ENCODE peak calls at places on chromosomes 6 and 20, in nine cellular contexts. I, Y, M, H, R, L, D, Z and N are unnamed samples.

GRCh38 chr6:8180327-8181161 is 78.2 kb upstream of the EEF1E1 start:
- DNase-seq in D (peak), L (peak), M (peak), Z (peak), R (peak), Y (peak), I (peak), H (no peak), N (peak)

GRCh38 chr6:1485678-1486077 is 96.3 kb downstream of the FOXF2 start:
- DNase-seq in Z (no peak), R (no peak), H (no peak), M (peak), Y (peak), D (peak), I (peak), L (peak), N (no peak)

GRCh38 chr6:134138226-134138975 is 86.0 kb upstream of the SLC2A12 start:
- DNase-seq in D (no peak), L (no peak), M (no peak), Z (no peak), Y (peak), R (no peak), H (no peak), I (no peak), N (no peak)

GRCh38 chr6:146884728-146885127 is 286.0 kb downstream of the ADGB start:
- DNase-seq in I (no peak), D (peak), R (no peak), L (no peak), M (no peak), Z (no peak), H (no peak), Y (no peak), N (no peak)

GRCh38 chr6:68279793-68280557 is 355.1 kb upstream of the ADGRB3 start:
- DNase-seq in Z (no peak), Y (no peak), I (no peak), H (no peak), R (no peak), D (no peak), M (peak), L (no peak), N (peak)

GRCh38 chr20:35523298-35523888 is 6.1 kb downstream of the C20orf173 start:
- DNase-seq in R (peak), M (peak), L (peak), Z (peak), D (no peak), Y (no peak), I (no peak), H (no peak), N (peak)

GRCh38 chr20:57503035-57503658 is 21.8 kb downstream of the CTCFL start:
- DNase-seq in Y (no peak), D (no peak), I (no peak), R (no peak), Z (no peak), H (no peak), M (no peak), L (no peak), N (no peak)

GRCh38 chr20:38208088-38208487 is 43.0 kb upstream of the TGM2 start:
- DNase-seq in M (no peak), D (no peak), I (no peak), R (no peak), Y (no peak), H (no peak), L (no peak), Z (no peak), N (peak)